ENCODE peak calls at places on chromosomes 4 and X, in ten cellular contexts. One of them, this sample, is unnamed.

GRCh38 chr4:3790006-3790561 is 23.9 kb downstream of the ADRA2C start:
- DNase-seq in activated CD4-positive, alpha-beta T cell treated with anti-CD3 and anti-CD28 coated beads, Interleukin-2, amount 50 U/mL, for 24 hours: no peak
- DNase-seq in C1 segment of cervical spinal cord: no peak
- DNase-seq in mucosa of descending colon: peak; percentile 22
- DNase-seq in frontal cortex: no peak
- DNase-seq in NAMALWA: no peak
- DNase-seq in substantia nigra: no peak
- DNase-seq in suprapubic skin: no peak
- DNase-seq in effector memory CD4-positive, alpha-beta T cell: no peak
- DNase-seq in NCI-H1417: no peak
- DNase-seq in this sample: no peak

GRCh38 chr4:19532120-19532848 is 719.4 kb upstream of the SLIT2 start:
- DNase-seq in activated CD4-positive, alpha-beta T cell treated with anti-CD3 and anti-CD28 coated beads, Interleukin-2, amount 50 U/mL, for 24 hours: no peak
- DNase-seq in mucosa of descending colon: no peak
- DNase-seq in frontal cortex: no peak
- DNase-seq in suprapubic skin: no peak
- DNase-seq in C1 segment of cervical spinal cord: no peak
- DNase-seq in substantia nigra: no peak
- DNase-seq in NCI-H1417: no peak
- DNase-seq in effector memory CD4-positive, alpha-beta T cell: no peak
- DNase-seq in NAMALWA: no peak
- DNase-seq in this sample: no peak

GRCh38 chr4:52780627-52781354 is 29.6 kb upstream of the ERVMER34-1 start:
- DNase-seq in NCI-H1417: no peak
- DNase-seq in frontal cortex: no peak
- DNase-seq in mucosa of descending colon: no peak
- DNase-seq in activated CD4-positive, alpha-beta T cell treated with anti-CD3 and anti-CD28 coated beads, Interleukin-2, amount 50 U/mL, for 24 hours: no peak
- DNase-seq in effector memory CD4-positive, alpha-beta T cell: no peak
- DNase-seq in NAMALWA: peak; percentile 42
- DNase-seq in C1 segment of cervical spinal cord: no peak
- DNase-seq in suprapubic skin: no peak
- DNase-seq in substantia nigra: no peak
- DNase-seq in this sample: no peak

GRCh38 chr4:73902038-73902637 is 32.9 kb downstream of the CXCL1 start:
- DNase-seq in frontal cortex: no peak
- DNase-seq in C1 segment of cervical spinal cord: no peak
- DNase-seq in mucosa of descending colon: no peak
- DNase-seq in substantia nigra: no peak
- DNase-seq in activated CD4-positive, alpha-beta T cell treated with anti-CD3 and anti-CD28 coated beads, Interleukin-2, amount 50 U/mL, for 24 hours: no peak
- DNase-seq in NAMALWA: no peak
- DNase-seq in suprapubic skin: no peak
- DNase-seq in NCI-H1417: no peak
- DNase-seq in effector memory CD4-positive, alpha-beta T cell: no peak
- DNase-seq in this sample: no peak

GRCh38 chr4:124144302-124144701 is 568.2 kb downstream of the ANKRD50 start:
- DNase-seq in suprapubic skin: no peak
- DNase-seq in substantia nigra: no peak
- DNase-seq in C1 segment of cervical spinal cord: no peak
- DNase-seq in NAMALWA: no peak
- DNase-seq in activated CD4-positive, alpha-beta T cell treated with anti-CD3 and anti-CD28 coated beads, Interleukin-2, amount 50 U/mL, for 24 hours: no peak
- DNase-seq in mucosa of descending colon: no peak
- DNase-seq in frontal cortex: no peak
- DNase-seq in effector memory CD4-positive, alpha-beta T cell: no peak
- DNase-seq in NCI-H1417: no peak
- DNase-seq in this sample: no peak

GRCh38 chr4:114964016-114964415 is 149.4 kb downstream of the NDST4 start:
- DNase-seq in activated CD4-positive, alpha-beta T cell treated with anti-CD3 and anti-CD28 coated beads, Interleukin-2, amount 50 U/mL, for 24 hours: no peak
- DNase-seq in effector memory CD4-positive, alpha-beta T cell: no peak
- DNase-seq in substantia nigra: no peak
- DNase-seq in frontal cortex: no peak
- DNase-seq in C1 segment of cervical spinal cord: no peak
- DNase-seq in NCI-H1417: no peak
- DNase-seq in suprapubic skin: no peak
- DNase-seq in NAMALWA: no peak
- DNase-seq in mucosa of descending colon: no peak
- DNase-seq in this sample: no peak

GRCh38 chr4:4259484-4260100 is 11.6 kb upstream of the TMEM128 start:
- DNase-seq in suprapubic skin: no peak
- DNase-seq in NCI-H1417: no peak
- DNase-seq in activated CD4-positive, alpha-beta T cell treated with anti-CD3 and anti-CD28 coated beads, Interleukin-2, amount 50 U/mL, for 24 hours: no peak
- DNase-seq in mucosa of descending colon: no peak
- DNase-seq in C1 segment of cervical spinal cord: no peak
- DNase-seq in substantia nigra: no peak
- DNase-seq in NAMALWA: no peak
- DNase-seq in effector memory CD4-positive, alpha-beta T cell: no peak
- DNase-seq in frontal cortex: no peak
- DNase-seq in this sample: no peak

GRCh38 chr4:144709793-144710525 is 64.0 kb downstream of the HHIP start:
- DNase-seq in NAMALWA: no peak
- DNase-seq in activated CD4-positive, alpha-beta T cell treated with anti-CD3 and anti-CD28 coated beads, Interleukin-2, amount 50 U/mL, for 24 hours: no peak
- DNase-seq in substantia nigra: no peak
- DNase-seq in mucosa of descending colon: no peak
- DNase-seq in C1 segment of cervical spinal cord: no peak
- DNase-seq in effector memory CD4-positive, alpha-beta T cell: no peak
- DNase-seq in NCI-H1417: no peak
- DNase-seq in suprapubic skin: no peak
- DNase-seq in frontal cortex: peak; percentile 2
- DNase-seq in this sample: no peak

GRCh38 chr4:70938087-70938486 is 35.9 kb downstream of the MOB1B start:
- DNase-seq in NAMALWA: no peak
- DNase-seq in C1 segment of cervical spinal cord: no peak
- DNase-seq in activated CD4-positive, alpha-beta T cell treated with anti-CD3 and anti-CD28 coated beads, Interleukin-2, amount 50 U/mL, for 24 hours: no peak
- DNase-seq in substantia nigra: no peak
- DNase-seq in effector memory CD4-positive, alpha-beta T cell: no peak
- DNase-seq in mucosa of descending colon: no peak
- DNase-seq in suprapubic skin: no peak
- DNase-seq in frontal cortex: no peak
- DNase-seq in NCI-H1417: no peak
- DNase-seq in this sample: no peak

GRCh38 chrX:10237255-10237654 is 80.5 kb downstream of the CLCN4 start:
- DNase-seq in NCI-H1417: no peak
- DNase-seq in effector memory CD4-positive, alpha-beta T cell: no peak
- DNase-seq in substantia nigra: no peak
- DNase-seq in NAMALWA: no peak
- DNase-seq in mucosa of descending colon: no peak
- DNase-seq in activated CD4-positive, alpha-beta T cell treated with anti-CD3 and anti-CD28 coated beads, Interleukin-2, amount 50 U/mL, for 24 hours: no peak
- DNase-seq in frontal cortex: no peak
- DNase-seq in C1 segment of cervical spinal cord: no peak
- DNase-seq in suprapubic skin: no peak
- DNase-seq in this sample: no peak

GRCh38 chrX:31355206-31355955 is 283.5 kb upstream of the FTHL17 start:
- DNase-seq in activated CD4-positive, alpha-beta T cell treated with anti-CD3 and anti-CD28 coated beads, Interleukin-2, amount 50 U/mL, for 24 hours: no peak
- DNase-seq in effector memory CD4-positive, alpha-beta T cell: no peak
- DNase-seq in substantia nigra: no peak
- DNase-seq in suprapubic skin: no peak
- DNase-seq in NCI-H1417: no peak
- DNase-seq in mucosa of descending colon: no peak
- DNase-seq in frontal cortex: no peak
- DNase-seq in C1 segment of cervical spinal cord: no peak
- DNase-seq in NAMALWA: no peak
- DNase-seq in this sample: no peak

GRCh38 chrX:353566-354535 is 32.9 kb downstream of the PPP2R3B start:
- DNase-seq in NCI-H1417: no peak
- DNase-seq in substantia nigra: no peak
- DNase-seq in suprapubic skin: peak; percentile 71
- DNase-seq in activated CD4-positive, alpha-beta T cell treated with anti-CD3 and anti-CD28 coated beads, Interleukin-2, amount 50 U/mL, for 24 hours: no peak
- DNase-seq in frontal cortex: no peak
- DNase-seq in NAMALWA: no peak
- DNase-seq in effector memory CD4-positive, alpha-beta T cell: no peak
- DNase-seq in mucosa of descending colon: peak; percentile 46
- DNase-seq in C1 segment of cervical spinal cord: no peak
- DNase-seq in this sample: no peak

GRCh38 chr4:78552398-78553396 is 1.1 kb downstream of the ANXA3 start:
- DNase-seq in NAMALWA: no peak
- DNase-seq in suprapubic skin: no peak
- DNase-seq in C1 segment of cervical spinal cord: no peak
- DNase-seq in substantia nigra: no peak
- DNase-seq in activated CD4-positive, alpha-beta T cell treated with anti-CD3 and anti-CD28 coated beads, Interleukin-2, amount 50 U/mL, for 24 hours: no peak
- DNase-seq in frontal cortex: no peak
- DNase-seq in NCI-H1417: no peak
- DNase-seq in effector memory CD4-positive, alpha-beta T cell: no peak
- DNase-seq in mucosa of descending colon: no peak
- DNase-seq in this sample: no peak

GRCh38 chrX:16700734-16701133 is 11.7 kb downstream of the CTPS2 start:
- DNase-seq in frontal cortex: no peak
- DNase-seq in NAMALWA: no peak
- DNase-seq in C1 segment of cervical spinal cord: no peak
- DNase-seq in activated CD4-positive, alpha-beta T cell treated with anti-CD3 and anti-CD28 coated beads, Interleukin-2, amount 50 U/mL, for 24 hours: no peak
- DNase-seq in mucosa of descending colon: no peak
- DNase-seq in NCI-H1417: no peak
- DNase-seq in suprapubic skin: no peak
- DNase-seq in effector memory CD4-positive, alpha-beta T cell: no peak
- DNase-seq in substantia nigra: no peak
- DNase-seq in this sample: no peak

GRCh38 chrX:25344191-25344936 is 328.6 kb upstream of the ARX start:
- DNase-seq in substantia nigra: no peak
- DNase-seq in effector memory CD4-positive, alpha-beta T cell: no peak
- DNase-seq in NAMALWA: no peak
- DNase-seq in mucosa of descending colon: no peak
- DNase-seq in frontal cortex: no peak
- DNase-seq in activated CD4-positive, alpha-beta T cell treated with anti-CD3 and anti-CD28 coated beads, Interleukin-2, amount 50 U/mL, for 24 hours: no peak
- DNase-seq in suprapubic skin: no peak
- DNase-seq in C1 segment of cervical spinal cord: no peak
- DNase-seq in NCI-H1417: no peak
- DNase-seq in this sample: no peak

GRCh38 chrX:13357925-13358324 is 38.1 kb upstream of the ATXN3L start:
- DNase-seq in suprapubic skin: no peak
- DNase-seq in mucosa of descending colon: no peak
- DNase-seq in effector memory CD4-positive, alpha-beta T cell: no peak
- DNase-seq in frontal cortex: no peak
- DNase-seq in substantia nigra: no peak
- DNase-seq in NCI-H1417: no peak
- DNase-seq in activated CD4-positive, alpha-beta T cell treated with anti-CD3 and anti-CD28 coated beads, Interleukin-2, amount 50 U/mL, for 24 hours: no peak
- DNase-seq in NAMALWA: no peak
- DNase-seq in C1 segment of cervical spinal cord: no peak
- DNase-seq in this sample: no peak

GRCh38 chrX:7414753-7415152 is 266.8 kb upstream of the PUDP start:
- DNase-seq in NAMALWA: no peak
- DNase-seq in suprapubic skin: no peak
- DNase-seq in NCI-H1417: no peak
- DNase-seq in mucosa of descending colon: no peak
- DNase-seq in activated CD4-positive, alpha-beta T cell treated with anti-CD3 and anti-CD28 coated beads, Interleukin-2, amount 50 U/mL, for 24 hours: no peak
- DNase-seq in frontal cortex: no peak
- DNase-seq in effector memory CD4-positive, alpha-beta T cell: no peak
- DNase-seq in substantia nigra: no peak
- DNase-seq in C1 segment of cervical spinal cord: no peak
- DNase-seq in this sample: no peak